ENCODE peak calls at places on chromosomes 2 and 18, in eight cellular contexts. Z is HCT116, R is fibroblast of the aortic adventitia, E is fibroblast of mammary gland, U is progenitor cell of endocrine pancreas, X is choroid plexus epithelial cell, J is mucosa of descending colon, B is PC-9. S is an unnamed sample.

GRCh38 chr2:37020212-37020886 is 54.0 kb upstream of the STRN start:
- DNase-seq in Z (no peak), R (peak), E (peak), U (no peak), X (peak), J (no peak), B (no peak), S (no peak)

GRCh38 chr2:228037915-228038314 is 143.6 kb downstream of the SPHKAP start:
- DNase-seq in Z (peak), R (no peak), E (no peak), U (no peak), X (no peak), J (no peak), B (no peak), S (no peak)

GRCh38 chr2:3317871-3318270 is 59.7 kb downstream of the EIPR1 start:
- DNase-seq in Z (no peak), R (no peak), E (no peak), U (no peak), X (no peak), J (no peak), B (no peak), S (no peak)

GRCh38 chr2:99747842-99748241 is 258.0 kb upstream of the REV1 start:
- DNase-seq in Z (no peak), R (no peak), E (no peak), U (no peak), X (no peak), J (no peak), B (no peak), S (no peak)

GRCh38 chr2:238427435-238428162 is 872 bp downstream of the ASB1 start:
- DNase-seq in Z (no peak), R (peak), E (peak), U (no peak), X (peak), J (no peak), B (no peak), S (no peak)

GRCh38 chr2:235270951-235271350 is 222.9 kb upstream of the AGAP1 start:
- DNase-seq in Z (no peak), R (peak), E (peak), U (no peak), X (peak), J (no peak), B (peak), S (peak)

GRCh38 chr2:8376603-8377423 is 305.0 kb upstream of the ID2 start:
- DNase-seq in Z (no peak), R (no peak), E (no peak), U (no peak), X (no peak), J (no peak), B (no peak), S (no peak)

GRCh38 chr2:101401906-101402305 is 14.6 kb upstream of the CREG2 start:
- DNase-seq in Z (no peak), R (no peak), E (no peak), U (no peak), X (no peak), J (no peak), B (no peak), S (no peak)

GRCh38 chr2:138670734-138671133 is 109.5 kb downstream of the NXPH2 start:
- DNase-seq in Z (no peak), R (no peak), E (no peak), U (no peak), X (no peak), J (no peak), B (no peak), S (no peak)

GRCh38 chr2:237113026-237113810 is 27.5 kb downstream of the COPS8 start:
- DNase-seq in Z (no peak), R (no peak), E (peak), U (no peak), X (no peak), J (no peak), B (no peak), S (no peak)

GRCh38 chr2:28665041-28665704 is 86.5 kb upstream of the PPP1CB start:
- DNase-seq in Z (no peak), R (peak), E (peak), U (no peak), X (peak), J (peak), B (no peak), S (no peak)

GRCh38 chr2:26561376-26561775 is 79.8 kb downstream of the CIB4 start:
- DNase-seq in Z (no peak), R (no peak), E (no peak), U (no peak), X (no peak), J (peak), B (no peak), S (no peak)

GRCh38 chr2:66507673-66508127 is 72.8 kb downstream of the MEIS1 start:
- DNase-seq in Z (no peak), R (no peak), E (no peak), U (peak), X (no peak), J (no peak), B (no peak), S (no peak)

GRCh38 chr2:130823171-130823885 is 13.4 kb upstream of the ARHGEF4 start:
- DNase-seq in Z (no peak), R (no peak), E (no peak), U (no peak), X (no peak), J (no peak), B (no peak), S (no peak)

GRCh38 chr18:26639149-26639548 is 90.8 kb upstream of the KCTD1 start:
- DNase-seq in Z (no peak), R (no peak), E (no peak), U (no peak), X (no peak), J (no peak), B (no peak), S (no peak)

GRCh38 chr2:54559593-54560145 is 103.5 kb downstream of the SPTBN1 start:
- DNase-seq in Z (no peak), R (peak), E (peak), U (no peak), X (peak), J (no peak), B (peak), S (no peak)

GRCh38 chr2:182924311-182924710 is 57.9 kb upstream of the FRZB start:
- DNase-seq in Z (no peak), R (peak), E (peak), U (no peak), X (peak), J (no peak), B (no peak), S (no peak)

GRCh38 chr2:177172034-177172880 is 40.3 kb upstream of the HNRNPA3 start:
- DNase-seq in Z (peak), R (peak), E (peak), U (no peak), X (peak), J (no peak), B (peak), S (peak)

GRCh38 chr2:215933141-215933540 is 80.2 kb downstream of the MREG start:
- DNase-seq in Z (no peak), R (no peak), E (peak), U (no peak), X (no peak), J (no peak), B (no peak), S (no peak)

GRCh38 chr2:105781274-105781673 is 36.6 kb downstream of the NCK2 start:
- DNase-seq in Z (no peak), R (peak), E (peak), U (no peak), X (peak), J (no peak), B (no peak), S (no peak)

GRCh38 chr2:105782646-105783045 is 37.9 kb downstream of the NCK2 start:
- DNase-seq in Z (no peak), R (no peak), E (no peak), U (no peak), X (no peak), J (no peak), B (no peak), S (no peak)

GRCh38 chr2:105780606-105781005 is 35.9 kb downstream of the NCK2 start:
- DNase-seq in Z (no peak), R (no peak), E (no peak), U (no peak), X (no peak), J (no peak), B (no peak), S (no peak)

GRCh38 chr2:105783151-105783738 is 38.5 kb downstream of the NCK2 start:
- DNase-seq in Z (no peak), R (no peak), E (no peak), U (no peak), X (no peak), J (no peak), B (no peak), S (no peak)

GRCh38 chr2:105782123-105782522 is 37.4 kb downstream of the NCK2 start:
- DNase-seq in Z (no peak), R (no peak), E (no peak), U (no peak), X (no peak), J (no peak), B (no peak), S (no peak)
- TF ChIP-seq CTCF in Z (no peak), R (no peak), E (no peak), U (no peak), X (peak), J (no peak), B (peak), S (no peak)

GRCh38 chr2:134704173-134704572 is 14.6 kb downstream of the TMEM163 start:
- DNase-seq in Z (no peak), R (no peak), E (no peak), U (no peak), X (no peak), J (no peak), B (no peak), S (no peak)
- TF ChIP-seq CTCF in Z (no peak), R (no peak), E (no peak), U (no peak), X (no peak), J (no peak), B (no peak), S (no peak)

DNA sequence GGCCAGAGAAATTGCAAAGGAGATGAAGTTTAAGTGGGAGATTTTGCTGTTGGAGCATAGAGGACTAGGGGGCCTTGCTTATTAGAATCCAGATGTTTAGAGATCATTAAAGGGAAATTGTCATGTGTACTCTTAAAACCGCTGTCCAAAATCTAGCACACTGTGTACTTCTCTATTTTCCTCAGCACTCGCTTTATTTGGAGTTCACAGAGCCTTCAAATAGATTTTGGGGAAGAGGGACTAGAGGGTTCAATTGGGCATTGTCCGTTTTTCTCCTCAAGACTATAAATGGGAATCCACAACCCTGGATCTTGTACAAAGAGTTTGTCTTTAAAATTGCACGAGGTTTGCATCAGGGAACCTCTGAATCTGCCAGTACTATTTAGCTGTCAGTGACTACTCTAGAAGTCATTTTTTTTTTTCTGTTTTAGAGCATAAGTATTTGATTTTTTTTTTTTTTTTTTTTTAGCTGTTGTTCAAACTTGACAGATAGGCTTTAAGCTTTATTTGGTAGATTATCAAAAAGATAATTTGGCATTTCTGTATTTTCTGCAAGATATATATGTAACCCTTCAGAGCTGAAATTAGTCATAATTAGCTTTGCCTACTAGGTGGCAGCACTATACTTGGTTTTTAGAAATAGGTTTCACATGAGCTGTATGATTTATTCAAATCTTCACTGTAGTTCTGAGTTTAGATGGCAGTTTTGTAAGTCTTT is 14.2 kb downstream of the PMS1 start:
- DNase-seq in Z (peak), R (peak), E (peak), U (no peak), X (peak), J (no peak), B (no peak), S (no peak)
- TF ChIP-seq CTCF in Z (peak), R (peak), E (peak), U (peak), X (peak), J (no peak), B (peak), S (peak)

GRCh38 chr2:221210686-221211085 is 361.4 kb downstream of the EPHA4 start:
- DNase-seq in Z (no peak), R (no peak), E (no peak), U (no peak), X (no peak), J (no peak), B (no peak), S (no peak)
- TF ChIP-seq CTCF in Z (no peak), R (no peak), E (no peak), U (no peak), X (no peak), J (no peak), B (no peak), S (no peak)

GRCh38 chr2:96604104-96604503 is 34.0 kb downstream of the KANSL3 start:
- DNase-seq in Z (no peak), R (no peak), E (no peak), U (no peak), X (peak), J (no peak), B (peak), S (peak)
- TF ChIP-seq CTCF in Z (no peak), R (peak), E (peak), U (peak), X (peak), J (no peak), B (peak), S (no peak)

GRCh38 chr18:46516555-46516954 is 140.5 kb downstream of the LOXHD1 start:
- DNase-seq in Z (no peak), R (no peak), E (no peak), U (no peak), X (no peak), J (no peak), B (no peak), S (no peak)

GRCh38 chr18:46519870-46520269 is 137.2 kb downstream of the LOXHD1 start:
- DNase-seq in Z (no peak), R (no peak), E (no peak), U (no peak), X (no peak), J (no peak), B (no peak), S (no peak)

DNA sequence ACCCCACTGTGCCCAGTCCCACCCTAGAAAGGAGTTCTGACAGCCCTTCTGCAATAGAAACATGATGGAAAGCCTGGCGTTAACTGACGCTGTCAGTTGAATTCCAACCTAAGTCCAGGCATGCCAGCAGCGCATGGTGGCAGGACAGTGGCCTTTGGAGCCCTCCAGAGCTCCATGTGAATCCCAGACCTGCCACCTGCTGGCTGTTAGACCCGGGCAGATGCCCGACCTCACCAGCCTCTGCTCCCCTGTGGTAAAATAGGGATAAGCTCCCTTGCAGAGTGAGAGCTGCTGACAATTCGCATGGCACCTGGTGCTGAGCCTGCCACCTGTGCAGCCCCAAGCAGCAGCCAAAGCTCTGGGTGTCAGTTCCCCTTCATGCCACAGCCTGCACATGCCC is 138.6 kb downstream of the LOXHD1 start:
- DNase-seq in Z (no peak), R (no peak), E (no peak), U (no peak), X (no peak), J (no peak), B (no peak), S (peak)
- TF ChIP-seq CTCF in Z (peak), R (peak), E (no peak), U (peak), X (no peak), J (no peak), B (peak), S (no peak)

DNA sequence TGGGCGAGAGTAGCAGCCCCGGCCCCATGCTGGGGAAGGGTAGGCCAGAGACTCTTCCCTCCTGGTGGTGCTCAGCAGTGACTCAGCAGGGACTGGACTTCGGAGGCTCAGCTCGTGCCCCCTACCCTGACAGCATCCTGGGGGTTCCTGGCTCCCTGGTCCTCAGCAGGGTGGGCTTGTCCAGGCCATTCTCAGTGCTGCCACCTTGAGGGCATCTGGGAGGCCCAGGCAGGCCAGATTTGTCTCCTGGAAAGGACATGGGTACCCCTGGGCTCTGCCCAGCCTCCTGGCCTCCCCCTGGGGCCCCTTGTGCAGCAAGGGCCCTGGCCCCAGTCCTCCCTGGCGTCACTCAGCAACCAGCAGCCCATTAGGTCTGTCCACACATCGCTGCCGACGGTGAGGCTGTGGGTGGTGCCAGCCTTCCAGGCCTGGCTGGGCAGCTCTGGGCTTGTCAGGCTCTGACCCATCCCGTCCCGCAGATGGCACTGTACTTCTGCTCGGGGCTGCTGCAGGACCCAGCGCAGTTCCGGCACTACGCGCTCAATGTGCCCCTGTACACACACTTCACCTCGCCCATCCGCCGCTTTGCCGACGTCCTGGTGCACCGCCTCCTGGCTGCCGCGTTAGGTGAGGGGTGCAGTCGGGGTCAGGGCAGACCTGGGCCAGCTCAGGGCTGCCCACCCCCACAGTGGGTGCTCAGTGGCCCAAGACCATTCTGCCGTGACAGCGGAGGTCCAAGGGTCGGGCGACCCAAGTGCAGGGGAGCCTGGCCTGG is 45.0 kb upstream of the ALPP start:
- DNase-seq in Z (no peak), R (no peak), E (no peak), U (peak), X (peak), J (peak), B (no peak), S (peak)
- TF ChIP-seq CTCF in Z (peak), R (peak), E (peak), U (peak), X (peak), J (no peak), B (peak), S (peak)

S was measured in Calu3.